ENCODE peak calls at places on chromosomes 13 and 19, in ten cellular contexts. One of them, this sample, is unnamed.
A peak's percentile ranks its signal among the peaks of the same experiment; 100 is the strongest.

GRCh38 chr19:13169769-13170168 is 19.6 kb downstream of the IER2 start:
- DNase-seq in breast epithelium: peak; percentile 78
- DNase-seq in stimulated activated CD8-positive, alpha-beta memory T cell treated with anti-CD3 and anti-CD28 coated beads, Interleukin-2, amount 100 ng/mL, for 48 hours: no peak
- DNase-seq in HS-5: no peak
- DNase-seq in Peyer's patch: peak; percentile 54
- DNase-seq in heart left ventricle: no peak
- DNase-seq in astrocyte of the spinal cord: peak; percentile 23
- DNase-seq in tibial nerve: no peak
- DNase-seq in caudate nucleus: no peak
- DNase-seq in cardiac muscle cell: peak; percentile 22
- DNase-seq in this sample: no peak

GRCh38 chr19:50378169-50378862 is 2.1 kb downstream of the NR1H2 start:
- DNase-seq in breast epithelium: no peak
- DNase-seq in stimulated activated CD8-positive, alpha-beta memory T cell treated with anti-CD3 and anti-CD28 coated beads, Interleukin-2, amount 100 ng/mL, for 48 hours: no peak
- DNase-seq in HS-5: no peak
- DNase-seq in Peyer's patch: no peak
- DNase-seq in heart left ventricle: no peak
- DNase-seq in astrocyte of the spinal cord: no peak
- DNase-seq in tibial nerve: no peak
- DNase-seq in caudate nucleus: no peak
- DNase-seq in cardiac muscle cell: no peak
- DNase-seq in this sample: peak; percentile 58

GRCh38 chr13:39047560-39047959 is 9.3 kb downstream of the NHLRC3 start:
- DNase-seq in breast epithelium: no peak
- DNase-seq in stimulated activated CD8-positive, alpha-beta memory T cell treated with anti-CD3 and anti-CD28 coated beads, Interleukin-2, amount 100 ng/mL, for 48 hours: no peak
- DNase-seq in HS-5: no peak
- DNase-seq in Peyer's patch: no peak
- DNase-seq in heart left ventricle: no peak
- DNase-seq in astrocyte of the spinal cord: no peak
- DNase-seq in tibial nerve: no peak
- DNase-seq in caudate nucleus: no peak
- DNase-seq in cardiac muscle cell: no peak
- DNase-seq in this sample: no peak

GRCh38 chr19:31064486-31064885 is 284.8 kb downstream of the TSHZ3 start:
- DNase-seq in breast epithelium: no peak
- DNase-seq in stimulated activated CD8-positive, alpha-beta memory T cell treated with anti-CD3 and anti-CD28 coated beads, Interleukin-2, amount 100 ng/mL, for 48 hours: no peak
- DNase-seq in HS-5: no peak
- DNase-seq in Peyer's patch: no peak
- DNase-seq in heart left ventricle: no peak
- DNase-seq in astrocyte of the spinal cord: no peak
- DNase-seq in tibial nerve: no peak
- DNase-seq in caudate nucleus: no peak
- DNase-seq in cardiac muscle cell: no peak
- DNase-seq in this sample: no peak

GRCh38 chr13:52449323-52450011 is 967 bp downstream of the VPS36 start:
- DNase-seq in breast epithelium: no peak
- DNase-seq in stimulated activated CD8-positive, alpha-beta memory T cell treated with anti-CD3 and anti-CD28 coated beads, Interleukin-2, amount 100 ng/mL, for 48 hours: no peak
- DNase-seq in HS-5: no peak
- DNase-seq in Peyer's patch: no peak
- DNase-seq in heart left ventricle: no peak
- DNase-seq in astrocyte of the spinal cord: no peak
- DNase-seq in tibial nerve: no peak
- DNase-seq in caudate nucleus: no peak
- DNase-seq in cardiac muscle cell: no peak
- DNase-seq in this sample: no peak

GRCh38 chr13:111474136-111475002 is 153.9 kb downstream of the TEX29 start:
- DNase-seq in breast epithelium: no peak
- DNase-seq in stimulated activated CD8-positive, alpha-beta memory T cell treated with anti-CD3 and anti-CD28 coated beads, Interleukin-2, amount 100 ng/mL, for 48 hours: no peak
- DNase-seq in HS-5: no peak
- DNase-seq in Peyer's patch: no peak
- DNase-seq in heart left ventricle: no peak
- DNase-seq in astrocyte of the spinal cord: peak; percentile 29
- DNase-seq in tibial nerve: no peak
- DNase-seq in caudate nucleus: no peak
- DNase-seq in cardiac muscle cell: peak; percentile 56
- DNase-seq in this sample: no peak

GRCh38 chr19:13507053-13507611 is 853 bp upstream of the CACNA1A start:
- DNase-seq in breast epithelium: no peak
- DNase-seq in stimulated activated CD8-positive, alpha-beta memory T cell treated with anti-CD3 and anti-CD28 coated beads, Interleukin-2, amount 100 ng/mL, for 48 hours: no peak
- DNase-seq in HS-5: peak; percentile 36
- DNase-seq in Peyer's patch: no peak
- DNase-seq in heart left ventricle: no peak
- DNase-seq in astrocyte of the spinal cord: no peak
- DNase-seq in tibial nerve: no peak
- DNase-seq in caudate nucleus: peak; percentile 31
- DNase-seq in cardiac muscle cell: peak; percentile 40
- DNase-seq in this sample: no peak

GRCh38 chr19:33954686-33955085 is 158.0 kb downstream of the KCTD15 start:
- DNase-seq in breast epithelium: no peak
- DNase-seq in stimulated activated CD8-positive, alpha-beta memory T cell treated with anti-CD3 and anti-CD28 coated beads, Interleukin-2, amount 100 ng/mL, for 48 hours: no peak
- DNase-seq in HS-5: no peak
- DNase-seq in Peyer's patch: no peak
- DNase-seq in heart left ventricle: no peak
- DNase-seq in astrocyte of the spinal cord: no peak
- DNase-seq in tibial nerve: no peak
- DNase-seq in caudate nucleus: no peak
- DNase-seq in cardiac muscle cell: no peak
- DNase-seq in this sample: no peak

GRCh38 chr19:38229585-38230073 is 5.6 kb upstream of the DPF1 start:
- DNase-seq in breast epithelium: no peak
- DNase-seq in stimulated activated CD8-positive, alpha-beta memory T cell treated with anti-CD3 and anti-CD28 coated beads, Interleukin-2, amount 100 ng/mL, for 48 hours: peak; percentile 71
- DNase-seq in HS-5: peak; percentile 43
- DNase-seq in Peyer's patch: peak; percentile 71
- DNase-seq in heart left ventricle: peak; percentile 66
- DNase-seq in astrocyte of the spinal cord: peak; percentile 86
- DNase-seq in tibial nerve: no peak
- DNase-seq in caudate nucleus: peak; percentile 87
- DNase-seq in cardiac muscle cell: peak; percentile 92
- DNase-seq in this sample: no peak

GRCh38 chr13:52141299-52141698 is 12.4 kb upstream of the NEK5 start:
- DNase-seq in breast epithelium: no peak
- DNase-seq in stimulated activated CD8-positive, alpha-beta memory T cell treated with anti-CD3 and anti-CD28 coated beads, Interleukin-2, amount 100 ng/mL, for 48 hours: no peak
- DNase-seq in HS-5: no peak
- DNase-seq in Peyer's patch: no peak
- DNase-seq in heart left ventricle: no peak
- DNase-seq in astrocyte of the spinal cord: no peak
- DNase-seq in tibial nerve: no peak
- DNase-seq in caudate nucleus: no peak
- DNase-seq in cardiac muscle cell: no peak
- DNase-seq in this sample: no peak

GRCh38 chr13:95573226-95573625 is 20.7 kb downstream of the CLDN10 start:
- DNase-seq in breast epithelium: no peak
- DNase-seq in stimulated activated CD8-positive, alpha-beta memory T cell treated with anti-CD3 and anti-CD28 coated beads, Interleukin-2, amount 100 ng/mL, for 48 hours: no peak
- DNase-seq in HS-5: no peak
- DNase-seq in Peyer's patch: no peak
- DNase-seq in heart left ventricle: no peak
- DNase-seq in astrocyte of the spinal cord: peak; percentile 13
- DNase-seq in tibial nerve: no peak
- DNase-seq in caudate nucleus: no peak
- DNase-seq in cardiac muscle cell: peak; percentile 57
- DNase-seq in this sample: no peak

GRCh38 chr13:30134578-30134977 is 172.8 kb downstream of the KATNAL1 start:
- DNase-seq in breast epithelium: no peak
- DNase-seq in stimulated activated CD8-positive, alpha-beta memory T cell treated with anti-CD3 and anti-CD28 coated beads, Interleukin-2, amount 100 ng/mL, for 48 hours: no peak
- DNase-seq in HS-5: no peak
- DNase-seq in Peyer's patch: no peak
- DNase-seq in heart left ventricle: no peak
- DNase-seq in astrocyte of the spinal cord: no peak
- DNase-seq in tibial nerve: no peak
- DNase-seq in caudate nucleus: no peak
- DNase-seq in cardiac muscle cell: no peak
- DNase-seq in this sample: no peak

GRCh38 chr19:15869109-15869555 is 28.7 kb downstream of the CYP4F2 start:
- DNase-seq in breast epithelium: no peak
- DNase-seq in stimulated activated CD8-positive, alpha-beta memory T cell treated with anti-CD3 and anti-CD28 coated beads, Interleukin-2, amount 100 ng/mL, for 48 hours: peak; percentile 11
- DNase-seq in HS-5: no peak
- DNase-seq in Peyer's patch: no peak
- DNase-seq in heart left ventricle: no peak
- DNase-seq in astrocyte of the spinal cord: no peak
- DNase-seq in tibial nerve: peak; percentile 36
- DNase-seq in caudate nucleus: peak; percentile 0
- DNase-seq in cardiac muscle cell: peak; percentile 48
- DNase-seq in this sample: peak; percentile 24

GRCh38 chr19:33763661-33764343 is 32.9 kb upstream of the KCTD15 start:
- DNase-seq in breast epithelium: no peak
- DNase-seq in stimulated activated CD8-positive, alpha-beta memory T cell treated with anti-CD3 and anti-CD28 coated beads, Interleukin-2, amount 100 ng/mL, for 48 hours: no peak
- DNase-seq in HS-5: no peak
- DNase-seq in Peyer's patch: no peak
- DNase-seq in heart left ventricle: no peak
- DNase-seq in astrocyte of the spinal cord: no peak
- DNase-seq in tibial nerve: no peak
- DNase-seq in caudate nucleus: no peak
- DNase-seq in cardiac muscle cell: no peak
- DNase-seq in this sample: no peak

GRCh38 chr19:12695090-12695489 is 1.3 kb downstream of the FBXW9 start:
- DNase-seq in breast epithelium: no peak
- DNase-seq in stimulated activated CD8-positive, alpha-beta memory T cell treated with anti-CD3 and anti-CD28 coated beads, Interleukin-2, amount 100 ng/mL, for 48 hours: no peak
- DNase-seq in HS-5: no peak
- DNase-seq in Peyer's patch: no peak
- DNase-seq in heart left ventricle: no peak
- DNase-seq in astrocyte of the spinal cord: no peak
- DNase-seq in tibial nerve: no peak
- DNase-seq in caudate nucleus: no peak
- DNase-seq in cardiac muscle cell: no peak
- DNase-seq in this sample: no peak

GRCh38 chr19:15517778-15518177 is 9.5 kb downstream of the CYP4F22 start:
- DNase-seq in breast epithelium: no peak
- DNase-seq in stimulated activated CD8-positive, alpha-beta memory T cell treated with anti-CD3 and anti-CD28 coated beads, Interleukin-2, amount 100 ng/mL, for 48 hours: no peak
- DNase-seq in HS-5: no peak
- DNase-seq in Peyer's patch: no peak
- DNase-seq in heart left ventricle: no peak
- DNase-seq in astrocyte of the spinal cord: no peak
- DNase-seq in tibial nerve: no peak
- DNase-seq in caudate nucleus: no peak
- DNase-seq in cardiac muscle cell: no peak
- DNase-seq in this sample: no peak

GRCh38 chr13:98837896-98838295 is 85.4 kb upstream of the SLC15A1 start:
- DNase-seq in breast epithelium: no peak
- DNase-seq in stimulated activated CD8-positive, alpha-beta memory T cell treated with anti-CD3 and anti-CD28 coated beads, Interleukin-2, amount 100 ng/mL, for 48 hours: no peak
- DNase-seq in HS-5: no peak
- DNase-seq in Peyer's patch: no peak
- DNase-seq in heart left ventricle: no peak
- DNase-seq in astrocyte of the spinal cord: no peak
- DNase-seq in tibial nerve: no peak
- DNase-seq in caudate nucleus: no peak
- DNase-seq in cardiac muscle cell: no peak
- DNase-seq in this sample: no peak

GRCh38 chr19:1315470-1316166 is 29.9 kb downstream of the EFNA2 start:
- DNase-seq in breast epithelium: no peak
- DNase-seq in stimulated activated CD8-positive, alpha-beta memory T cell treated with anti-CD3 and anti-CD28 coated beads, Interleukin-2, amount 100 ng/mL, for 48 hours: peak; percentile 25
- DNase-seq in HS-5: no peak
- DNase-seq in Peyer's patch: peak; percentile 75
- DNase-seq in heart left ventricle: peak; percentile 39
- DNase-seq in astrocyte of the spinal cord: peak; percentile 33
- DNase-seq in tibial nerve: no peak
- DNase-seq in caudate nucleus: peak; percentile 48
- DNase-seq in cardiac muscle cell: peak; percentile 64
- DNase-seq in this sample: no peak

GRCh38 chr19:31340059-31341025 is 8.9 kb downstream of the TSHZ3 start:
- DNase-seq in breast epithelium: no peak
- DNase-seq in stimulated activated CD8-positive, alpha-beta memory T cell treated with anti-CD3 and anti-CD28 coated beads, Interleukin-2, amount 100 ng/mL, for 48 hours: no peak
- DNase-seq in HS-5: no peak
- DNase-seq in Peyer's patch: no peak
- DNase-seq in heart left ventricle: peak; percentile 28
- DNase-seq in astrocyte of the spinal cord: peak; percentile 78
- DNase-seq in tibial nerve: no peak
- DNase-seq in caudate nucleus: no peak
- DNase-seq in cardiac muscle cell: peak; percentile 72
- DNase-seq in this sample: no peak

GRCh38 chr19:4722671-4723464 is 774 bp downstream of the DPP9 start:
- DNase-seq in breast epithelium: no peak
- DNase-seq in stimulated activated CD8-positive, alpha-beta memory T cell treated with anti-CD3 and anti-CD28 coated beads, Interleukin-2, amount 100 ng/mL, for 48 hours: no peak
- DNase-seq in HS-5: peak; percentile 65
- DNase-seq in Peyer's patch: peak; percentile 63
- DNase-seq in heart left ventricle: no peak
- DNase-seq in astrocyte of the spinal cord: peak; percentile 40
- DNase-seq in tibial nerve: no peak
- DNase-seq in caudate nucleus: no peak
- DNase-seq in cardiac muscle cell: peak; percentile 89
- DNase-seq in this sample: peak; percentile 56

This sample was measured in tibial artery.